ENCODE peak calls at places on chromosomes 11 and 22, in seven cellular contexts. One of them, this sample, is unnamed.

GRCh38 chr11:2574553-2575535 is 125.0 kb downstream of the KCNQ1OT1 start:
- DNase-seq in ELR: no peak
- DNase-seq in endothelial cell of umbilical vein: no peak
- DNase-seq in activated naive CD4-positive, alpha-beta T cell treated with anti-CD3 and anti-CD28 coated beads for 36 hours: no peak
- DNase-seq in right lobe of liver: peak
- DNase-seq in K562: no peak
- DNase-seq in CD8-positive, alpha-beta memory T cell: no peak
- DNase-seq in this sample: no peak

GRCh38 chr11:62702241-62702640 is 5.0 kb downstream of the BSCL2 start:
- DNase-seq in K562: no peak
- DNase-seq in ELR: peak
- DNase-seq in activated naive CD4-positive, alpha-beta T cell treated with anti-CD3 and anti-CD28 coated beads for 36 hours: no peak
- DNase-seq in endothelial cell of umbilical vein: no peak
- DNase-seq in CD8-positive, alpha-beta memory T cell: no peak
- DNase-seq in right lobe of liver: no peak
- DNase-seq in this sample: no peak

GRCh38 chr11:115961168-115962003 is 457.2 kb upstream of the CADM1 start:
- DNase-seq in CD8-positive, alpha-beta memory T cell: no peak
- DNase-seq in ELR: no peak
- DNase-seq in activated naive CD4-positive, alpha-beta T cell treated with anti-CD3 and anti-CD28 coated beads for 36 hours: no peak
- DNase-seq in right lobe of liver: no peak
- DNase-seq in endothelial cell of umbilical vein: no peak
- DNase-seq in K562: no peak
- DNase-seq in this sample: no peak

GRCh38 chr11:63530021-63530420 is 6.6 kb upstream of the PLAAT4 start:
- DNase-seq in CD8-positive, alpha-beta memory T cell: no peak
- DNase-seq in right lobe of liver: no peak
- DNase-seq in endothelial cell of umbilical vein: no peak
- DNase-seq in ELR: no peak
- DNase-seq in K562: no peak
- DNase-seq in activated naive CD4-positive, alpha-beta T cell treated with anti-CD3 and anti-CD28 coated beads for 36 hours: no peak
- DNase-seq in this sample: no peak

GRCh38 chr11:118338637-118339061 is 3.9 kb downstream of the CD3D start:
- DNase-seq in right lobe of liver: no peak
- DNase-seq in CD8-positive, alpha-beta memory T cell: peak
- DNase-seq in K562: peak
- DNase-seq in ELR: no peak
- DNase-seq in endothelial cell of umbilical vein: no peak
- DNase-seq in activated naive CD4-positive, alpha-beta T cell treated with anti-CD3 and anti-CD28 coated beads for 36 hours: peak
- DNase-seq in this sample: peak

GRCh38 chr22:19060356-19061009 is 61.7 kb downstream of the DGCR2 start:
- DNase-seq in ELR: peak
- DNase-seq in activated naive CD4-positive, alpha-beta T cell treated with anti-CD3 and anti-CD28 coated beads for 36 hours: no peak
- DNase-seq in right lobe of liver: no peak
- DNase-seq in endothelial cell of umbilical vein: no peak
- DNase-seq in CD8-positive, alpha-beta memory T cell: no peak
- DNase-seq in K562: no peak
- DNase-seq in this sample: no peak

GRCh38 chr11:68431984-68432600 is 28.5 kb upstream of the PPP6R3 start:
- DNase-seq in ELR: no peak
- DNase-seq in CD8-positive, alpha-beta memory T cell: no peak
- DNase-seq in endothelial cell of umbilical vein: no peak
- DNase-seq in K562: no peak
- DNase-seq in right lobe of liver: no peak
- DNase-seq in activated naive CD4-positive, alpha-beta T cell treated with anti-CD3 and anti-CD28 coated beads for 36 hours: no peak
- DNase-seq in this sample: no peak

GRCh38 chr11:110095554-110095953 is 2.4 kb downstream of the ZC3H12C start:
- DNase-seq in activated naive CD4-positive, alpha-beta T cell treated with anti-CD3 and anti-CD28 coated beads for 36 hours: no peak
- DNase-seq in ELR: peak
- DNase-seq in endothelial cell of umbilical vein: no peak
- DNase-seq in CD8-positive, alpha-beta memory T cell: no peak
- DNase-seq in K562: no peak
- DNase-seq in right lobe of liver: no peak
- DNase-seq in this sample: no peak

GRCh38 chr11:128365044-128365443 is 222.3 kb downstream of the ETS1 start:
- DNase-seq in K562: no peak
- DNase-seq in ELR: peak
- DNase-seq in CD8-positive, alpha-beta memory T cell: no peak
- DNase-seq in right lobe of liver: no peak
- DNase-seq in activated naive CD4-positive, alpha-beta T cell treated with anti-CD3 and anti-CD28 coated beads for 36 hours: peak
- DNase-seq in endothelial cell of umbilical vein: peak
- DNase-seq in this sample: peak

GRCh38 chr11:93128574-93128973 is 69.2 kb downstream of the SLC36A4 start:
- DNase-seq in ELR: no peak
- DNase-seq in K562: no peak
- DNase-seq in CD8-positive, alpha-beta memory T cell: no peak
- DNase-seq in activated naive CD4-positive, alpha-beta T cell treated with anti-CD3 and anti-CD28 coated beads for 36 hours: no peak
- DNase-seq in endothelial cell of umbilical vein: no peak
- DNase-seq in right lobe of liver: no peak
- DNase-seq in this sample: no peak

GRCh38 chr11:72111803-72112540 is 523 bp downstream of the ANAPC15 start:
- DNase-seq in CD8-positive, alpha-beta memory T cell: peak
- DNase-seq in right lobe of liver: peak
- DNase-seq in K562: peak
- DNase-seq in endothelial cell of umbilical vein: peak
- DNase-seq in activated naive CD4-positive, alpha-beta T cell treated with anti-CD3 and anti-CD28 coated beads for 36 hours: peak
- DNase-seq in ELR: peak
- DNase-seq in this sample: peak

GRCh38 chr22:48185656-48186055 is 1423.2 kb downstream of the TBC1D22A start:
- DNase-seq in ELR: no peak
- DNase-seq in CD8-positive, alpha-beta memory T cell: peak
- DNase-seq in endothelial cell of umbilical vein: no peak
- DNase-seq in K562: no peak
- DNase-seq in activated naive CD4-positive, alpha-beta T cell treated with anti-CD3 and anti-CD28 coated beads for 36 hours: no peak
- DNase-seq in right lobe of liver: no peak
- DNase-seq in this sample: no peak

GRCh38 chr11:119832536-119832935 is 103.5 kb upstream of the NECTIN1 start:
- DNase-seq in activated naive CD4-positive, alpha-beta T cell treated with anti-CD3 and anti-CD28 coated beads for 36 hours: no peak
- DNase-seq in endothelial cell of umbilical vein: no peak
- DNase-seq in ELR: peak
- DNase-seq in CD8-positive, alpha-beta memory T cell: no peak
- DNase-seq in right lobe of liver: no peak
- DNase-seq in K562: peak
- DNase-seq in this sample: no peak

GRCh38 chr22:31211504-31211861 is 615 bp upstream of the LIMK2 start:
- DNase-seq in CD8-positive, alpha-beta memory T cell: no peak
- DNase-seq in right lobe of liver: no peak
- DNase-seq in K562: no peak
- DNase-seq in activated naive CD4-positive, alpha-beta T cell treated with anti-CD3 and anti-CD28 coated beads for 36 hours: no peak
- DNase-seq in endothelial cell of umbilical vein: no peak
- DNase-seq in ELR: no peak
- DNase-seq in this sample: no peak

GRCh38 chr11:114075891-114076441 is 16.5 kb downstream of the ZBTB16 start:
- DNase-seq in CD8-positive, alpha-beta memory T cell: peak
- DNase-seq in K562: peak
- DNase-seq in endothelial cell of umbilical vein: peak
- DNase-seq in activated naive CD4-positive, alpha-beta T cell treated with anti-CD3 and anti-CD28 coated beads for 36 hours: peak
- DNase-seq in right lobe of liver: no peak
- DNase-seq in ELR: peak
- DNase-seq in this sample: peak

GRCh38 chr11:70522613-70523311 is 124.4 kb downstream of the CTTN start:
- DNase-seq in endothelial cell of umbilical vein: no peak
- DNase-seq in CD8-positive, alpha-beta memory T cell: no peak
- DNase-seq in K562: no peak
- DNase-seq in ELR: no peak
- DNase-seq in right lobe of liver: no peak
- DNase-seq in activated naive CD4-positive, alpha-beta T cell treated with anti-CD3 and anti-CD28 coated beads for 36 hours: no peak
- DNase-seq in this sample: no peak

GRCh38 chr22:28478564-28478963 is 201.1 kb downstream of the TTC28 start:
- DNase-seq in CD8-positive, alpha-beta memory T cell: no peak
- DNase-seq in activated naive CD4-positive, alpha-beta T cell treated with anti-CD3 and anti-CD28 coated beads for 36 hours: no peak
- DNase-seq in right lobe of liver: no peak
- DNase-seq in K562: no peak
- DNase-seq in endothelial cell of umbilical vein: no peak
- DNase-seq in ELR: no peak
- DNase-seq in this sample: no peak

GRCh38 chr11:12074529-12075195 is 35.7 kb upstream of the MICAL2 start:
- DNase-seq in CD8-positive, alpha-beta memory T cell: no peak
- DNase-seq in right lobe of liver: peak
- DNase-seq in endothelial cell of umbilical vein: no peak
- DNase-seq in activated naive CD4-positive, alpha-beta T cell treated with anti-CD3 and anti-CD28 coated beads for 36 hours: no peak
- DNase-seq in K562: no peak
- DNase-seq in ELR: no peak
- DNase-seq in this sample: no peak

GRCh38 chr11:95788921-95789505 is 569 bp downstream of the FAM76B start:
- DNase-seq in ELR: peak
- DNase-seq in activated naive CD4-positive, alpha-beta T cell treated with anti-CD3 and anti-CD28 coated beads for 36 hours: peak
- DNase-seq in right lobe of liver: no peak
- DNase-seq in CD8-positive, alpha-beta memory T cell: peak
- DNase-seq in endothelial cell of umbilical vein: peak
- DNase-seq in K562: peak
- DNase-seq in this sample: peak

GRCh38 chr11:96267490-96268010 is 75.4 kb downstream of the MAML2 start:
- DNase-seq in K562: no peak
- DNase-seq in ELR: no peak
- DNase-seq in CD8-positive, alpha-beta memory T cell: no peak
- DNase-seq in right lobe of liver: no peak
- DNase-seq in activated naive CD4-positive, alpha-beta T cell treated with anti-CD3 and anti-CD28 coated beads for 36 hours: peak
- DNase-seq in endothelial cell of umbilical vein: no peak
- DNase-seq in this sample: peak

GRCh38 chr22:24406322-24407277 is 20.8 kb upstream of the ADORA2A start:
- DNase-seq in activated naive CD4-positive, alpha-beta T cell treated with anti-CD3 and anti-CD28 coated beads for 36 hours: no peak
- DNase-seq in right lobe of liver: no peak
- DNase-seq in CD8-positive, alpha-beta memory T cell: no peak
- DNase-seq in endothelial cell of umbilical vein: no peak
- DNase-seq in ELR: no peak
- DNase-seq in K562: peak
- DNase-seq in this sample: peak

GRCh38 chr11:87820026-87820425 is 355.2 kb downstream of the RAB38 start:
- DNase-seq in endothelial cell of umbilical vein: no peak
- DNase-seq in activated naive CD4-positive, alpha-beta T cell treated with anti-CD3 and anti-CD28 coated beads for 36 hours: no peak
- DNase-seq in right lobe of liver: no peak
- DNase-seq in K562: no peak
- DNase-seq in ELR: no peak
- DNase-seq in CD8-positive, alpha-beta memory T cell: no peak
- DNase-seq in this sample: no peak

GRCh38 chr11:123413636-123414035 is 16.4 kb upstream of the GRAMD1B start:
- DNase-seq in ELR: peak
- DNase-seq in CD8-positive, alpha-beta memory T cell: no peak
- DNase-seq in right lobe of liver: no peak
- DNase-seq in activated naive CD4-positive, alpha-beta T cell treated with anti-CD3 and anti-CD28 coated beads for 36 hours: no peak
- DNase-seq in K562: no peak
- DNase-seq in endothelial cell of umbilical vein: no peak
- DNase-seq in this sample: no peak

GRCh38 chr11:66017354-66017753 is 5.5 kb downstream of the CST6 start:
- DNase-seq in activated naive CD4-positive, alpha-beta T cell treated with anti-CD3 and anti-CD28 coated beads for 36 hours: no peak
- DNase-seq in CD8-positive, alpha-beta memory T cell: no peak
- DNase-seq in K562: peak
- DNase-seq in right lobe of liver: no peak
- DNase-seq in endothelial cell of umbilical vein: no peak
- DNase-seq in ELR: no peak
- DNase-seq in this sample: no peak

GRCh38 chr22:35883028-35883620 is 145.5 kb downstream of the RBFOX2 start:
- DNase-seq in ELR: peak
- DNase-seq in right lobe of liver: no peak
- DNase-seq in activated naive CD4-positive, alpha-beta T cell treated with anti-CD3 and anti-CD28 coated beads for 36 hours: peak
- DNase-seq in CD8-positive, alpha-beta memory T cell: no peak
- DNase-seq in K562: no peak
- DNase-seq in endothelial cell of umbilical vein: peak
- DNase-seq in this sample: peak

GRCh38 chr11:63813035-63813562 is at the start of gene SPINDOC:
- DNase-seq in right lobe of liver: peak
- DNase-seq in K562: peak
- DNase-seq in ELR: peak
- DNase-seq in CD8-positive, alpha-beta memory T cell: peak
- DNase-seq in endothelial cell of umbilical vein: peak
- DNase-seq in activated naive CD4-positive, alpha-beta T cell treated with anti-CD3 and anti-CD28 coated beads for 36 hours: peak
- DNase-seq in this sample: peak

This sample was measured in activated CD4-positive, alpha-beta T cell treated with anti-CD3 and anti-CD28 coated beads, Interleukin-2, amount 10 ng/mL, durations not matched to agents 24 days and 14 days.